ENCODE peak calls at places on chromosome 14, in five cellular contexts. M is activated CD4-positive, alpha-beta T cell treated with anti-CD3 and anti-CD28 coated beads, Interleukin-2, amount 50 U/mL, for 48 hours; B is OCI-M1; F is effector memory CD4-positive, alpha-beta T cell; L is anterior cingulate cortex. G is an unnamed sample.
A peak's percentile ranks its signal among the peaks of the same experiment; 100 is the strongest.

GRCh38 chr14:59189281-59189821 is 884 bp downstream of the DAAM1 start:
- DNase-seq in F (no peak), M (peak; percentile 30), L (no peak), B (no peak), G (no peak)

GRCh38 chr14:75247286-75247922 is 31.2 kb upstream of the FOS start:
- DNase-seq in L (no peak), M (peak; percentile 77), F (peak; percentile 68), B (no peak), G (no peak)

GRCh38 chr14:76990084-76990483 is 38.4 kb downstream of the IRF2BPL start:
- DNase-seq in F (no peak), M (no peak), L (no peak), B (no peak), G (no peak)

GRCh38 chr14:76773188-76773885 is 12.1 kb downstream of the VASH1 start:
- DNase-seq in F (no peak), M (peak; percentile 41), B (peak; percentile 85), L (no peak), G (no peak)

GRCh38 chr14:69350892-69351291 is 47.2 kb downstream of the ERH start:
- DNase-seq in L (no peak), F (no peak), M (no peak), B (no peak), G (no peak)

GRCh38 chr14:67151082-67151666 is 38.1 kb upstream of the GARIN2 start:
- DNase-seq in M (no peak), B (no peak), F (no peak), L (no peak), G (no peak)

GRCh38 chr14:99699861-99700260 is 15.8 kb downstream of the CYP46A1 start:
- DNase-seq in L (no peak), B (no peak), M (no peak), F (no peak), G (no peak)

GRCh38 chr14:26132061-26132460 is 465.8 kb downstream of the NOVA1 start:
- DNase-seq in F (no peak), M (no peak), B (no peak), L (no peak), G (no peak)

GRCh38 chr14:102942069-102942468 is 19.6 kb downstream of the AMN start:
- DNase-seq in L (no peak), F (no peak), B (no peak), M (no peak), G (no peak)

GRCh38 chr14:54252072-54252730 is 144.6 kb upstream of the CDKN3 start:
- DNase-seq in F (no peak), L (no peak), B (no peak), M (no peak), G (no peak)

GRCh38 chr14:89848165-89848564 is 106.4 kb downstream of the EFCAB11 start:
- DNase-seq in F (no peak), M (no peak), L (no peak), B (no peak), G (no peak)

GRCh38 chr14:96148631-96149030 is 56.0 kb upstream of the BDKRB2 start:
- DNase-seq in M (no peak), F (no peak), B (no peak), L (no peak), G (no peak)

GRCh38 chr14:62692490-62693106 is 352.7 kb downstream of the KCNH5 start:
- DNase-seq in L (no peak), M (no peak), B (no peak), F (no peak), G (no peak)

GRCh38 chr14:105065280-105066228 is at the start of gene GPR132:
- DNase-seq in F (peak; percentile 92), L (no peak), M (peak; percentile 89), B (peak; percentile 55), G (no peak)

GRCh38 chr14:24307575-24308341 is at the start of gene CIDEB:
- DNase-seq in F (peak; percentile 52), B (peak; percentile 76), L (no peak), M (peak; percentile 75), G (peak; percentile 17)

GRCh38 chr14:104507443-104507842 is 72.1 kb upstream of the C14orf180 start:
- DNase-seq in L (no peak), F (no peak), B (no peak), M (no peak), G (no peak)

GRCh38 chr14:69471436-69471835 is 13.1 kb upstream of the PLEKHD1 start:
- DNase-seq in B (no peak), M (no peak), F (no peak), L (no peak), G (no peak)

GRCh38 chr14:62689741-62690140 is 355.5 kb downstream of the KCNH5 start:
- DNase-seq in M (no peak), B (no peak), L (no peak), F (no peak), G (no peak)

GRCh38 chr14:95526483-95527391 is 8.1 kb upstream of the GLRX5 start:
- DNase-seq in L (no peak), B (peak; percentile 81), M (no peak), F (no peak), G (no peak)

GRCh38 chr14:93173943-93174395 is 10.7 kb downstream of the MOAP1 start:
- DNase-seq in F (no peak), L (no peak), B (peak; percentile 58), M (no peak), G (no peak)

GRCh38 chr14:66624319-66624937 is 116.5 kb downstream of the GPHN start:
- DNase-seq in M (peak; percentile 54), B (peak; percentile 37), F (no peak), L (no peak), G (peak; percentile 56)

G was measured in hippocampal formation.